ENCODE peak calls at places on chromosome 12, in five cellular contexts. N is osteocyte, C is islet precursor cell, H is epithelial cell of esophagus, F is left ventricle myocardium inferior. Q is an unnamed sample.

GRCh38 chr12:70443274-70443673 is 77.2 kb downstream of the KCNMB4 start:
- DNase-seq in N (no peak), C (no peak), H (peak), F (no peak), Q (no peak)

GRCh38 chr12:2596441-2596840 is 198.3 kb upstream of the FKBP4 start:
- DNase-seq in N (no peak), C (no peak), H (no peak), F (no peak), Q (no peak)

GRCh38 chr12:6535960-6536847 is 1.9 kb downstream of the GAPDH start:
- DNase-seq in N (no peak), C (no peak), H (no peak), F (no peak), Q (no peak)

GRCh38 chr12:114628199-114628598 is 55.8 kb downstream of the TBX3 start:
- DNase-seq in N (no peak), C (peak), H (peak), F (no peak), Q (no peak)

GRCh38 chr12:84554199-84554723 is 358.3 kb downstream of the SLC6A15 start:
- DNase-seq in N (no peak), C (no peak), H (no peak), F (no peak), Q (peak)

GRCh38 chr12:81558031-81558430 is 201.1 kb downstream of the PPFIA2 start:
- DNase-seq in N (no peak), C (no peak), H (peak), F (no peak), Q (no peak)

GRCh38 chr12:56687225-56688128 is 607 bp downstream of the PTGES3 start:
- DNase-seq in N (no peak), C (peak), H (peak), F (peak), Q (peak)

GRCh38 chr12:116274552-116275375 is 2.7 kb downstream of the MED13L start:
- DNase-seq in N (no peak), C (no peak), H (no peak), F (no peak), Q (no peak)

GRCh38 chr12:121252712-121253345 is 42.9 kb downstream of the P2RX4 start:
- DNase-seq in N (no peak), C (no peak), H (no peak), F (no peak), Q (no peak)

GRCh38 chr12:109112720-109113465 is 3.5 kb upstream of the ACACB start:
- DNase-seq in N (no peak), C (peak), H (no peak), F (no peak), Q (no peak)

GRCh38 chr12:84270470-84271140 is 642.0 kb downstream of the SLC6A15 start:
- DNase-seq in N (no peak), C (peak), H (peak), F (no peak), Q (no peak)

Q was measured in psoas muscle.